ENCODE peak calls at places on chromosomes 13 and 19, in eight cellular contexts. B is T-cell; G is stimulated activated CD8-positive, alpha-beta memory T cell treated with anti-CD3 and anti-CD28 coated beads, Interleukin-4, amount 100 ng/mL, for 1 hour; E is fibroblast of the conjunctiva; Q is thyroid gland; T is Right ventricle myocardium superior; X is foreskin fibroblast; O is activated CD4-positive, alpha-beta T cell treated with anti-CD3 and anti-CD28 coated beads, Interleukin-2, amount 50 U/mL, for 48 hours. J is an unnamed sample.

GRCh38 chr13:73341748-73342147 is 282.9 kb downstream of the KLF5 start:
- DNase-seq in B (no peak), G (no peak), E (no peak), Q (no peak), T (no peak), X (peak; percentile 36), O (no peak), J (no peak)

GRCh38 chr19:5058456-5059190 is 89.7 kb downstream of the KDM4B start:
- DNase-seq in B (no peak), G (no peak), E (no peak), Q (no peak), T (no peak), X (no peak), O (no peak), J (no peak)

GRCh38 chr13:38607136-38607535 is 79.7 kb upstream of the FREM2 start:
- DNase-seq in B (no peak), G (no peak), E (no peak), Q (no peak), T (no peak), X (no peak), O (no peak), J (no peak)

GRCh38 chr13:109568273-109568900 is 218.0 kb downstream of the IRS2 start:
- DNase-seq in B (no peak), G (no peak), E (no peak), Q (no peak), T (no peak), X (peak; percentile 20), O (no peak), J (no peak)

GRCh38 chr19:33064778-33065550 is at the start of gene RHPN2:
- DNase-seq in B (peak; percentile 3), G (no peak), E (peak; percentile 36), Q (peak; percentile 78), T (peak; percentile 75), X (peak; percentile 71), O (peak; percentile 71), J (peak; percentile 11)

GRCh38 chr19:7720351-7720750 is 11.6 kb downstream of the CLEC4G start:
- DNase-seq in B (no peak), G (no peak), E (no peak), Q (no peak), T (no peak), X (no peak), O (no peak), J (no peak)

GRCh38 chr19:1904385-1905070 is 671 bp upstream of the ADAT3 start:
- DNase-seq in B (no peak), G (no peak), E (no peak), Q (peak; percentile 93), T (no peak), X (no peak), O (peak; percentile 11), J (no peak)

GRCh38 chr13:49932066-49932465 is 4.1 kb downstream of the SPRYD7 start:
- DNase-seq in B (no peak), G (no peak), E (no peak), Q (no peak), T (no peak), X (no peak), O (no peak), J (no peak)